ENCODE peak calls at places on chromosomes 4 and X, in five cellular contexts. Z, M, A, S and D are unnamed samples.

GRCh38 chrX:134619838-134620237 is 38.4 kb downstream of the PLAC1 start:
- DNase-seq in Z (no peak), M (no peak), A (no peak), S (no peak), D (no peak)

GRCh38 chr4:108372678-108373077 is 203.9 kb upstream of the LEF1 start:
- DNase-seq in Z (no peak), M (no peak), A (no peak), S (no peak), D (no peak)

GRCh38 chr4:96295143-96295763 is 455.4 kb downstream of the PDHA2 start:
- DNase-seq in Z (no peak), M (no peak), A (no peak), S (peak; percentile 14), D (no peak)

GRCh38 chr4:121789470-121789869 is 11.7 kb upstream of the EXOSC9 start:
- DNase-seq in Z (no peak), M (no peak), A (no peak), S (no peak), D (no peak)

GRCh38 chrX:47619486-47620302 is at the start of gene SYN1:
- DNase-seq in Z (peak; percentile 91), M (peak; percentile 86), A (peak; percentile 87), S (peak; percentile 88), D (peak; percentile 67)

GRCh38 chr4:149031399-149031798 is 589.2 kb upstream of the NR3C2 start:
- DNase-seq in Z (no peak), M (peak; percentile 1), A (peak; percentile 16), S (peak; percentile 7), D (peak; percentile 53)

GRCh38 chr4:189613202-189613601 is 327.5 kb upstream of the FRG1 start:
- DNase-seq in Z (no peak), M (no peak), A (no peak), S (no peak), D (no peak)

GRCh38 chr4:128768373-128768996 is 41.0 kb upstream of the JADE1 start:
- DNase-seq in Z (no peak), M (no peak), A (no peak), S (peak; percentile 52), D (no peak)

GRCh38 chr4:78022517-78022916 is 34.6 kb upstream of the FRAS1 start:
- DNase-seq in Z (no peak), M (no peak), A (no peak), S (no peak), D (no peak)

GRCh38 chrX:154531626-154532025 is 15.0 kb downstream of the G6PD start:
- DNase-seq in Z (no peak), M (peak; percentile 58), A (no peak), S (peak; percentile 61), D (peak; percentile 66)

GRCh38 chr4:109406337-109406931 is 27.2 kb upstream of the SEC24B start:
- DNase-seq in Z (no peak), M (peak; percentile 32), A (peak; percentile 32), S (peak; percentile 75), D (peak; percentile 80)

GRCh38 chr4:55269970-55270369 is 76.1 kb upstream of the SRD5A3 start:
- DNase-seq in Z (no peak), M (no peak), A (no peak), S (no peak), D (no peak)

GRCh38 chr4:122842984-122843531 is 16.4 kb downstream of the FGF2 start:
- DNase-seq in Z (no peak), M (no peak), A (no peak), S (no peak), D (no peak)

GRCh38 chr4:98284640-98285046 is 23.5 kb downstream of the RAP1GDS1 start:
- DNase-seq in Z (no peak), M (no peak), A (no peak), S (no peak), D (no peak)

GRCh38 chr4:2251795-2252529 is 9.9 kb downstream of the MXD4 start:
- DNase-seq in Z (no peak), M (no peak), A (no peak), S (no peak), D (no peak)

GRCh38 chr4:41590591-41590990 is 52.6 kb downstream of the LIMCH1 start:
- DNase-seq in Z (no peak), M (no peak), A (no peak), S (no peak), D (no peak)

GRCh38 chr4:139167774-139168444 is 9.1 kb downstream of the ELF2 start:
- DNase-seq in Z (no peak), M (peak; percentile 52), A (peak; percentile 23), S (peak; percentile 68), D (peak; percentile 58)

GRCh38 chr4:123517971-123518370 is 121.4 kb downstream of the SPRY1 start:
- DNase-seq in Z (no peak), M (no peak), A (no peak), S (peak; percentile 34), D (no peak)

GRCh38 chr4:143025111-143025704 is 159.5 kb upstream of the USP38 start:
- DNase-seq in Z (no peak), M (no peak), A (no peak), S (peak; percentile 31), D (peak; percentile 72)

GRCh38 chr4:121451310-121451709 is 70.5 kb upstream of the QRFPR start:
- DNase-seq in Z (no peak), M (no peak), A (no peak), S (no peak), D (no peak)

GRCh38 chrX:119105826-119106225 is 21.8 kb downstream of the KIAA1210 start:
- DNase-seq in Z (no peak), M (no peak), A (no peak), S (peak; percentile 5), D (no peak)

GRCh38 chr4:79865253-79865652 is 207.8 kb downstream of the ANTXR2 start:
- DNase-seq in Z (no peak), M (no peak), A (no peak), S (peak; percentile 18), D (peak; percentile 16)

GRCh38 chrX:153245288-153245731 is 66.2 kb downstream of the MAGEA1 start:
- DNase-seq in Z (no peak), M (no peak), A (no peak), S (peak; percentile 0), D (peak; percentile 1)

GRCh38 chr4:28073860-28074555 is 1213.4 kb downstream of the STIM2 start:
- DNase-seq in Z (no peak), M (peak; percentile 2), A (no peak), S (no peak), D (no peak)

GRCh38 chr4:134700251-134700650 is 498.7 kb upstream of the PABPC4L start:
- DNase-seq in Z (no peak), M (no peak), A (no peak), S (no peak), D (no peak)

GRCh38 chr4:139844459-139845036 is 178.9 kb downstream of the MGST2 start:
- DNase-seq in Z (no peak), M (no peak), A (no peak), S (no peak), D (no peak)

GRCh38 chr4:184929476-184929875 is 88.8 kb upstream of the HELT start:
- DNase-seq in Z (no peak), M (no peak), A (no peak), S (no peak), D (no peak)

GRCh38 chr4:8593268-8594096 is 917 bp downstream of the CPZ start:
- DNase-seq in Z (no peak), M (no peak), A (no peak), S (no peak), D (no peak)

GRCh38 chr4:106334732-106335131 is 18.4 kb downstream of the AIMP1 start:
- DNase-seq in Z (no peak), M (no peak), A (no peak), S (no peak), D (no peak)

GRCh38 chrX:151759041-151759440 is 24.5 kb downstream of the CNGA2 start:
- DNase-seq in Z (no peak), M (no peak), A (no peak), S (no peak), D (no peak)

GRCh38 chrX:56729152-56729557 is at the start of gene NBDY:
- DNase-seq in Z (no peak), M (peak; percentile 18), A (peak; percentile 35), S (peak; percentile 50), D (peak; percentile 56)

GRCh38 chr4:80232707-80233370 is 33.6 kb upstream of the FGF5 start:
- DNase-seq in Z (no peak), M (no peak), A (no peak), S (no peak), D (no peak)